ENCODE peak calls at places on chromosomes 4 and X, in eight cellular contexts. One of them, this sample, is unnamed.

GRCh38 chr4:128566688-128567087 is 242.8 kb upstream of the JADE1 start:
- DNase-seq in EL: peak
- DNase-seq in fibroblast of mammary gland: peak
- DNase-seq in NCI-H1417: no peak
- DNase-seq in WTC11: no peak
- DNase-seq in LoVo: no peak
- DNase-seq in HT-29: no peak
- DNase-seq in stimulated activated CD4-positive, alpha-beta T cell treated with anti-CD3 and anti-CD28 coated beads, Interleukin-2, amount 100 ng/mL, for 48 hours: no peak
- DNase-seq in this sample: no peak

GRCh38 chr4:111934294-111934693 is 211.0 kb upstream of the FAM241A start:
- DNase-seq in fibroblast of mammary gland: no peak
- DNase-seq in NCI-H1417: no peak
- DNase-seq in stimulated activated CD4-positive, alpha-beta T cell treated with anti-CD3 and anti-CD28 coated beads, Interleukin-2, amount 100 ng/mL, for 48 hours: no peak
- DNase-seq in HT-29: no peak
- DNase-seq in EL: no peak
- DNase-seq in WTC11: no peak
- DNase-seq in LoVo: no peak
- DNase-seq in this sample: no peak

GRCh38 chrX:129161108-129161507 is 362.2 kb downstream of the SMARCA1 start:
- DNase-seq in LoVo: no peak
- DNase-seq in NCI-H1417: no peak
- DNase-seq in fibroblast of mammary gland: no peak
- DNase-seq in stimulated activated CD4-positive, alpha-beta T cell treated with anti-CD3 and anti-CD28 coated beads, Interleukin-2, amount 100 ng/mL, for 48 hours: no peak
- DNase-seq in HT-29: peak
- DNase-seq in EL: no peak
- DNase-seq in WTC11: peak
- DNase-seq in this sample: no peak

GRCh38 chr4:41538017-41538733 is at the start of gene LIMCH1:
- DNase-seq in HT-29: no peak
- DNase-seq in fibroblast of mammary gland: no peak
- DNase-seq in stimulated activated CD4-positive, alpha-beta T cell treated with anti-CD3 and anti-CD28 coated beads, Interleukin-2, amount 100 ng/mL, for 48 hours: no peak
- DNase-seq in LoVo: no peak
- DNase-seq in WTC11: peak
- DNase-seq in EL: peak
- DNase-seq in NCI-H1417: no peak
- DNase-seq in this sample: peak

GRCh38 chrX:24268786-24269185 is 45.1 kb downstream of the SUPT20HL2 start:
- DNase-seq in LoVo: no peak
- DNase-seq in HT-29: no peak
- DNase-seq in fibroblast of mammary gland: no peak
- DNase-seq in WTC11: no peak
- DNase-seq in stimulated activated CD4-positive, alpha-beta T cell treated with anti-CD3 and anti-CD28 coated beads, Interleukin-2, amount 100 ng/mL, for 48 hours: no peak
- DNase-seq in EL: no peak
- DNase-seq in NCI-H1417: no peak
- DNase-seq in this sample: no peak

GRCh38 chr4:62342346-62342745 is 1142.2 kb downstream of the ADGRL3 start:
- DNase-seq in WTC11: no peak
- DNase-seq in fibroblast of mammary gland: no peak
- DNase-seq in NCI-H1417: no peak
- DNase-seq in EL: no peak
- DNase-seq in stimulated activated CD4-positive, alpha-beta T cell treated with anti-CD3 and anti-CD28 coated beads, Interleukin-2, amount 100 ng/mL, for 48 hours: no peak
- DNase-seq in LoVo: no peak
- DNase-seq in HT-29: no peak
- DNase-seq in this sample: no peak

GRCh38 chr4:89312066-89312465 is 4.5 kb upstream of the GPRIN3 start:
- DNase-seq in HT-29: no peak
- DNase-seq in NCI-H1417: no peak
- DNase-seq in stimulated activated CD4-positive, alpha-beta T cell treated with anti-CD3 and anti-CD28 coated beads, Interleukin-2, amount 100 ng/mL, for 48 hours: no peak
- DNase-seq in fibroblast of mammary gland: peak
- DNase-seq in LoVo: no peak
- DNase-seq in EL: no peak
- DNase-seq in WTC11: no peak
- DNase-seq in this sample: no peak

GRCh38 chrX:150680974-150681373 is 12.2 kb upstream of the MTMR1 start:
- DNase-seq in fibroblast of mammary gland: peak
- DNase-seq in HT-29: peak
- DNase-seq in EL: peak
- DNase-seq in NCI-H1417: peak
- DNase-seq in LoVo: no peak
- DNase-seq in stimulated activated CD4-positive, alpha-beta T cell treated with anti-CD3 and anti-CD28 coated beads, Interleukin-2, amount 100 ng/mL, for 48 hours: no peak
- DNase-seq in WTC11: no peak
- DNase-seq in this sample: peak

GRCh38 chr4:186812592-186812991 is 88.9 kb upstream of the FAT1 start:
- DNase-seq in WTC11: no peak
- DNase-seq in LoVo: no peak
- DNase-seq in fibroblast of mammary gland: no peak
- DNase-seq in NCI-H1417: no peak
- DNase-seq in stimulated activated CD4-positive, alpha-beta T cell treated with anti-CD3 and anti-CD28 coated beads, Interleukin-2, amount 100 ng/mL, for 48 hours: no peak
- DNase-seq in EL: no peak
- DNase-seq in HT-29: no peak
- DNase-seq in this sample: no peak

GRCh38 chr4:90030953-90031352 is 96.2 kb upstream of the CCSER1 start:
- DNase-seq in NCI-H1417: no peak
- DNase-seq in LoVo: no peak
- DNase-seq in HT-29: peak
- DNase-seq in WTC11: peak
- DNase-seq in EL: no peak
- DNase-seq in fibroblast of mammary gland: no peak
- DNase-seq in stimulated activated CD4-positive, alpha-beta T cell treated with anti-CD3 and anti-CD28 coated beads, Interleukin-2, amount 100 ng/mL, for 48 hours: no peak
- DNase-seq in this sample: no peak

GRCh38 chrX:134670241-134670811 is 12.1 kb upstream of the PLAC1 start:
- DNase-seq in NCI-H1417: no peak
- DNase-seq in EL: peak
- DNase-seq in HT-29: no peak
- DNase-seq in stimulated activated CD4-positive, alpha-beta T cell treated with anti-CD3 and anti-CD28 coated beads, Interleukin-2, amount 100 ng/mL, for 48 hours: no peak
- DNase-seq in LoVo: no peak
- DNase-seq in fibroblast of mammary gland: peak
- DNase-seq in WTC11: no peak
- DNase-seq in this sample: peak

GRCh38 chrX:134738986-134739744 is 80.9 kb upstream of the PLAC1 start:
- DNase-seq in stimulated activated CD4-positive, alpha-beta T cell treated with anti-CD3 and anti-CD28 coated beads, Interleukin-2, amount 100 ng/mL, for 48 hours: no peak
- DNase-seq in fibroblast of mammary gland: no peak
- DNase-seq in EL: no peak
- DNase-seq in NCI-H1417: no peak
- DNase-seq in WTC11: no peak
- DNase-seq in HT-29: no peak
- DNase-seq in LoVo: no peak
- DNase-seq in this sample: peak

GRCh38 chrX:110000854-110001701 is 1.8 kb upstream of the TMEM164 start:
- DNase-seq in WTC11: no peak
- DNase-seq in EL: no peak
- DNase-seq in LoVo: no peak
- DNase-seq in HT-29: no peak
- DNase-seq in fibroblast of mammary gland: no peak
- DNase-seq in NCI-H1417: no peak
- DNase-seq in stimulated activated CD4-positive, alpha-beta T cell treated with anti-CD3 and anti-CD28 coated beads, Interleukin-2, amount 100 ng/mL, for 48 hours: no peak
- DNase-seq in this sample: no peak

GRCh38 chr4:10509733-10510132 is 52.5 kb upstream of the ZNF518B start:
- DNase-seq in fibroblast of mammary gland: no peak
- DNase-seq in WTC11: no peak
- DNase-seq in LoVo: no peak
- DNase-seq in stimulated activated CD4-positive, alpha-beta T cell treated with anti-CD3 and anti-CD28 coated beads, Interleukin-2, amount 100 ng/mL, for 48 hours: no peak
- DNase-seq in EL: no peak
- DNase-seq in HT-29: no peak
- DNase-seq in NCI-H1417: no peak
- DNase-seq in this sample: no peak

GRCh38 chr4:13547563-13548041 is 3.3 kb upstream of the NKX3-2 start:
- DNase-seq in fibroblast of mammary gland: no peak
- DNase-seq in NCI-H1417: peak
- DNase-seq in EL: no peak
- DNase-seq in WTC11: peak
- DNase-seq in LoVo: peak
- DNase-seq in HT-29: no peak
- DNase-seq in stimulated activated CD4-positive, alpha-beta T cell treated with anti-CD3 and anti-CD28 coated beads, Interleukin-2, amount 100 ng/mL, for 48 hours: no peak
- DNase-seq in this sample: no peak

GRCh38 chrX:37993857-37994619 is 12.3 kb upstream of the SYTL5 start:
- DNase-seq in EL: no peak
- DNase-seq in NCI-H1417: peak
- DNase-seq in LoVo: no peak
- DNase-seq in fibroblast of mammary gland: no peak
- DNase-seq in HT-29: peak
- DNase-seq in stimulated activated CD4-positive, alpha-beta T cell treated with anti-CD3 and anti-CD28 coated beads, Interleukin-2, amount 100 ng/mL, for 48 hours: no peak
- DNase-seq in WTC11: peak
- DNase-seq in this sample: no peak

GRCh38 chrX:1397001-1397400 is 5.1 kb upstream of the SLC25A6 start:
- DNase-seq in fibroblast of mammary gland: no peak
- DNase-seq in LoVo: no peak
- DNase-seq in NCI-H1417: no peak
- DNase-seq in stimulated activated CD4-positive, alpha-beta T cell treated with anti-CD3 and anti-CD28 coated beads, Interleukin-2, amount 100 ng/mL, for 48 hours: no peak
- DNase-seq in WTC11: no peak
- DNase-seq in EL: no peak
- DNase-seq in HT-29: no peak
- DNase-seq in this sample: no peak

GRCh38 chrX:64204701-64205440 is 637 bp downstream of the AMER1 start:
- DNase-seq in EL: peak
- DNase-seq in fibroblast of mammary gland: peak
- DNase-seq in LoVo: peak
- DNase-seq in NCI-H1417: peak
- DNase-seq in WTC11: peak
- DNase-seq in HT-29: peak
- DNase-seq in stimulated activated CD4-positive, alpha-beta T cell treated with anti-CD3 and anti-CD28 coated beads, Interleukin-2, amount 100 ng/mL, for 48 hours: peak
- DNase-seq in this sample: peak

GRCh38 chrX:28189011-28189410 is 207.8 kb upstream of the DCAF8L1 start:
- DNase-seq in EL: no peak
- DNase-seq in stimulated activated CD4-positive, alpha-beta T cell treated with anti-CD3 and anti-CD28 coated beads, Interleukin-2, amount 100 ng/mL, for 48 hours: no peak
- DNase-seq in LoVo: peak
- DNase-seq in HT-29: no peak
- DNase-seq in NCI-H1417: no peak
- DNase-seq in WTC11: no peak
- DNase-seq in fibroblast of mammary gland: peak
- DNase-seq in this sample: peak

GRCh38 chr4:120723986-120724385 is 198.5 kb downstream of the PRDM5 start:
- DNase-seq in fibroblast of mammary gland: peak
- DNase-seq in NCI-H1417: peak
- DNase-seq in stimulated activated CD4-positive, alpha-beta T cell treated with anti-CD3 and anti-CD28 coated beads, Interleukin-2, amount 100 ng/mL, for 48 hours: no peak
- DNase-seq in LoVo: no peak
- DNase-seq in WTC11: no peak
- DNase-seq in EL: no peak
- DNase-seq in HT-29: no peak
- DNase-seq in this sample: peak

GRCh38 chr4:98851806-98852205 is 77.1 kb downstream of the EIF4E start:
- DNase-seq in LoVo: no peak
- DNase-seq in EL: peak
- DNase-seq in NCI-H1417: no peak
- DNase-seq in stimulated activated CD4-positive, alpha-beta T cell treated with anti-CD3 and anti-CD28 coated beads, Interleukin-2, amount 100 ng/mL, for 48 hours: no peak
- DNase-seq in fibroblast of mammary gland: no peak
- DNase-seq in HT-29: no peak
- DNase-seq in WTC11: no peak
- DNase-seq in this sample: peak

GRCh38 chrX:152637649-152638442 is at the start of gene GABRQ:
- DNase-seq in EL: no peak
- DNase-seq in LoVo: no peak
- DNase-seq in fibroblast of mammary gland: peak
- DNase-seq in WTC11: peak
- DNase-seq in HT-29: no peak
- DNase-seq in stimulated activated CD4-positive, alpha-beta T cell treated with anti-CD3 and anti-CD28 coated beads, Interleukin-2, amount 100 ng/mL, for 48 hours: no peak
- DNase-seq in NCI-H1417: peak
- DNase-seq in this sample: peak

GRCh38 chr4:148431401-148431800 is 10.8 kb downstream of the NR3C2 start:
- DNase-seq in EL: no peak
- DNase-seq in HT-29: peak
- DNase-seq in WTC11: no peak
- DNase-seq in LoVo: no peak
- DNase-seq in fibroblast of mammary gland: no peak
- DNase-seq in NCI-H1417: no peak
- DNase-seq in stimulated activated CD4-positive, alpha-beta T cell treated with anti-CD3 and anti-CD28 coated beads, Interleukin-2, amount 100 ng/mL, for 48 hours: no peak
- DNase-seq in this sample: no peak

GRCh38 chrX:115437841-115438240 is 123.1 kb upstream of the PLS3 start:
- DNase-seq in EL: no peak
- DNase-seq in WTC11: no peak
- DNase-seq in HT-29: no peak
- DNase-seq in stimulated activated CD4-positive, alpha-beta T cell treated with anti-CD3 and anti-CD28 coated beads, Interleukin-2, amount 100 ng/mL, for 48 hours: no peak
- DNase-seq in LoVo: no peak
- DNase-seq in NCI-H1417: no peak
- DNase-seq in fibroblast of mammary gland: no peak
- DNase-seq in this sample: no peak

GRCh38 chr4:118989098-118990080 is 100.7 kb downstream of the SYNPO2 start:
- DNase-seq in NCI-H1417: no peak
- DNase-seq in EL: peak
- DNase-seq in HT-29: no peak
- DNase-seq in stimulated activated CD4-positive, alpha-beta T cell treated with anti-CD3 and anti-CD28 coated beads, Interleukin-2, amount 100 ng/mL, for 48 hours: no peak
- DNase-seq in WTC11: no peak
- DNase-seq in fibroblast of mammary gland: peak
- DNase-seq in LoVo: no peak
- DNase-seq in this sample: peak

GRCh38 chr4:791866-792630 is 33.9 kb downstream of the CPLX1 start:
- DNase-seq in EL: peak
- DNase-seq in stimulated activated CD4-positive, alpha-beta T cell treated with anti-CD3 and anti-CD28 coated beads, Interleukin-2, amount 100 ng/mL, for 48 hours: peak
- DNase-seq in NCI-H1417: no peak
- DNase-seq in HT-29: no peak
- DNase-seq in WTC11: peak
- DNase-seq in LoVo: no peak
- DNase-seq in fibroblast of mammary gland: no peak
- DNase-seq in this sample: no peak

GRCh38 chr4:71229477-71230257 is 109.2 kb upstream of the SLC4A4 start:
- DNase-seq in HT-29: peak
- DNase-seq in NCI-H1417: peak
- DNase-seq in stimulated activated CD4-positive, alpha-beta T cell treated with anti-CD3 and anti-CD28 coated beads, Interleukin-2, amount 100 ng/mL, for 48 hours: no peak
- DNase-seq in EL: peak
- DNase-seq in LoVo: peak
- DNase-seq in fibroblast of mammary gland: peak
- DNase-seq in WTC11: peak
- DNase-seq in this sample: peak

GRCh38 chrX:4547218-4547836 is 833.9 kb upstream of the PRKX start:
- DNase-seq in fibroblast of mammary gland: peak
- DNase-seq in stimulated activated CD4-positive, alpha-beta T cell treated with anti-CD3 and anti-CD28 coated beads, Interleukin-2, amount 100 ng/mL, for 48 hours: peak
- DNase-seq in EL: peak
- DNase-seq in HT-29: peak
- DNase-seq in LoVo: peak
- DNase-seq in WTC11: peak
- DNase-seq in NCI-H1417: peak
- DNase-seq in this sample: peak

GRCh38 chr4:78190595-78190994 is 133.5 kb downstream of the FRAS1 start:
- DNase-seq in NCI-H1417: no peak
- DNase-seq in WTC11: no peak
- DNase-seq in stimulated activated CD4-positive, alpha-beta T cell treated with anti-CD3 and anti-CD28 coated beads, Interleukin-2, amount 100 ng/mL, for 48 hours: no peak
- DNase-seq in EL: no peak
- DNase-seq in LoVo: no peak
- DNase-seq in fibroblast of mammary gland: no peak
- DNase-seq in HT-29: no peak
- DNase-seq in this sample: no peak

GRCh38 chr4:4618846-4619245 is 77.0 kb upstream of the STX18 start:
- DNase-seq in fibroblast of mammary gland: no peak
- DNase-seq in NCI-H1417: no peak
- DNase-seq in stimulated activated CD4-positive, alpha-beta T cell treated with anti-CD3 and anti-CD28 coated beads, Interleukin-2, amount 100 ng/mL, for 48 hours: no peak
- DNase-seq in WTC11: no peak
- DNase-seq in HT-29: no peak
- DNase-seq in LoVo: no peak
- DNase-seq in EL: no peak
- DNase-seq in this sample: no peak

GRCh38 chr4:47490550-47490949 is 5.5 kb downstream of the ATP10D start:
- DNase-seq in stimulated activated CD4-positive, alpha-beta T cell treated with anti-CD3 and anti-CD28 coated beads, Interleukin-2, amount 100 ng/mL, for 48 hours: peak
- DNase-seq in LoVo: peak
- DNase-seq in EL: peak
- DNase-seq in fibroblast of mammary gland: peak
- DNase-seq in NCI-H1417: no peak
- DNase-seq in HT-29: peak
- DNase-seq in WTC11: no peak
- DNase-seq in this sample: peak

GRCh38 chrX:24479924-24480722 is 15.0 kb downstream of the PDK3 start:
- DNase-seq in LoVo: peak
- DNase-seq in EL: no peak
- DNase-seq in HT-29: peak
- DNase-seq in NCI-H1417: peak
- DNase-seq in fibroblast of mammary gland: peak
- DNase-seq in stimulated activated CD4-positive, alpha-beta T cell treated with anti-CD3 and anti-CD28 coated beads, Interleukin-2, amount 100 ng/mL, for 48 hours: peak
- DNase-seq in WTC11: no peak
- DNase-seq in this sample: peak

GRCh38 chr4:145044341-145044740 is 53.7 kb downstream of the ANAPC10 start:
- DNase-seq in WTC11: no peak
- DNase-seq in LoVo: no peak
- DNase-seq in EL: peak
- DNase-seq in fibroblast of mammary gland: peak
- DNase-seq in NCI-H1417: no peak
- DNase-seq in HT-29: no peak
- DNase-seq in stimulated activated CD4-positive, alpha-beta T cell treated with anti-CD3 and anti-CD28 coated beads, Interleukin-2, amount 100 ng/mL, for 48 hours: no peak
- DNase-seq in this sample: no peak

GRCh38 chr4:3369781-3370660 is 71.7 kb upstream of the HGFAC start:
- DNase-seq in EL: peak
- DNase-seq in fibroblast of mammary gland: peak
- DNase-seq in LoVo: no peak
- DNase-seq in NCI-H1417: peak
- DNase-seq in WTC11: no peak
- DNase-seq in stimulated activated CD4-positive, alpha-beta T cell treated with anti-CD3 and anti-CD28 coated beads, Interleukin-2, amount 100 ng/mL, for 48 hours: no peak
- DNase-seq in HT-29: no peak
- DNase-seq in this sample: peak